ENCODE peak calls at places on chromosomes 1 and 21, in ten cellular contexts. One of them, this sample, is unnamed.

GRCh38 chr1:19557609-19558051 is 72.3 kb upstream of the CAPZB start:
- DNase-seq in naive B cell: no peak
- DNase-seq in stimulated activated CD8-positive, alpha-beta memory T cell treated with anti-CD3 and anti-CD28 coated beads, Interleukin-15, amount 100 ng/mL, for 1 hour: no peak
- DNase-seq in GM20000: no peak
- DNase-seq in EL: peak
- DNase-seq in stimulated activated CD4-positive, alpha-beta T cell treated with anti-CD3 and anti-CD28 coated beads, Interleukin-1b, Interleukin-23, amount 100 ng/mL, for 4 hours: no peak
- DNase-seq in Kasumi-1: no peak
- DNase-seq in GDM1: no peak
- DNase-seq in ACHN: no peak
- DNase-seq in natural killer cell treated with Interleukin-12 subunit alpha and Interleukin-12 subunit beta and Interleukin-15 and Interleukin-18, amount 100 ng/mL, for 72 hours: no peak
- DNase-seq in this sample: peak

GRCh38 chr1:2911391-2912178 is 109.7 kb upstream of the ACTRT2 start:
- DNase-seq in naive B cell: no peak
- DNase-seq in stimulated activated CD8-positive, alpha-beta memory T cell treated with anti-CD3 and anti-CD28 coated beads, Interleukin-15, amount 100 ng/mL, for 1 hour: no peak
- DNase-seq in GM20000: no peak
- DNase-seq in EL: no peak
- DNase-seq in stimulated activated CD4-positive, alpha-beta T cell treated with anti-CD3 and anti-CD28 coated beads, Interleukin-1b, Interleukin-23, amount 100 ng/mL, for 4 hours: no peak
- DNase-seq in Kasumi-1: no peak
- DNase-seq in GDM1: no peak
- DNase-seq in ACHN: no peak
- DNase-seq in natural killer cell treated with Interleukin-12 subunit alpha and Interleukin-12 subunit beta and Interleukin-15 and Interleukin-18, amount 100 ng/mL, for 72 hours: no peak
- DNase-seq in this sample: no peak

GRCh38 chr1:3817821-3818597 is 21.7 kb upstream of the LRRC47 start:
- DNase-seq in naive B cell: no peak
- DNase-seq in stimulated activated CD8-positive, alpha-beta memory T cell treated with anti-CD3 and anti-CD28 coated beads, Interleukin-15, amount 100 ng/mL, for 1 hour: no peak
- DNase-seq in GM20000: no peak
- DNase-seq in EL: no peak
- DNase-seq in stimulated activated CD4-positive, alpha-beta T cell treated with anti-CD3 and anti-CD28 coated beads, Interleukin-1b, Interleukin-23, amount 100 ng/mL, for 4 hours: no peak
- DNase-seq in Kasumi-1: no peak
- DNase-seq in GDM1: no peak
- DNase-seq in ACHN: no peak
- DNase-seq in natural killer cell treated with Interleukin-12 subunit alpha and Interleukin-12 subunit beta and Interleukin-15 and Interleukin-18, amount 100 ng/mL, for 72 hours: no peak
- DNase-seq in this sample: no peak

GRCh38 chr1:212916395-212917133 is 33.8 kb upstream of the VASH2 start:
- DNase-seq in naive B cell: no peak
- DNase-seq in stimulated activated CD8-positive, alpha-beta memory T cell treated with anti-CD3 and anti-CD28 coated beads, Interleukin-15, amount 100 ng/mL, for 1 hour: no peak
- DNase-seq in GM20000: peak
- DNase-seq in EL: no peak
- DNase-seq in stimulated activated CD4-positive, alpha-beta T cell treated with anti-CD3 and anti-CD28 coated beads, Interleukin-1b, Interleukin-23, amount 100 ng/mL, for 4 hours: no peak
- DNase-seq in Kasumi-1: peak
- DNase-seq in GDM1: peak
- DNase-seq in ACHN: no peak
- DNase-seq in natural killer cell treated with Interleukin-12 subunit alpha and Interleukin-12 subunit beta and Interleukin-15 and Interleukin-18, amount 100 ng/mL, for 72 hours: no peak
- DNase-seq in this sample: no peak

GRCh38 chr1:172143384-172144025 is 277.0 kb upstream of the C1orf105 start:
- DNase-seq in naive B cell: no peak
- DNase-seq in stimulated activated CD8-positive, alpha-beta memory T cell treated with anti-CD3 and anti-CD28 coated beads, Interleukin-15, amount 100 ng/mL, for 1 hour: no peak
- DNase-seq in GM20000: no peak
- DNase-seq in EL: peak
- DNase-seq in stimulated activated CD4-positive, alpha-beta T cell treated with anti-CD3 and anti-CD28 coated beads, Interleukin-1b, Interleukin-23, amount 100 ng/mL, for 4 hours: no peak
- DNase-seq in Kasumi-1: no peak
- DNase-seq in GDM1: no peak
- DNase-seq in ACHN: no peak
- DNase-seq in natural killer cell treated with Interleukin-12 subunit alpha and Interleukin-12 subunit beta and Interleukin-15 and Interleukin-18, amount 100 ng/mL, for 72 hours: no peak
- DNase-seq in this sample: no peak

GRCh38 chr1:37989381-37989930 is 366 bp downstream of the SF3A3 start:
- DNase-seq in naive B cell: no peak
- DNase-seq in stimulated activated CD8-positive, alpha-beta memory T cell treated with anti-CD3 and anti-CD28 coated beads, Interleukin-15, amount 100 ng/mL, for 1 hour: no peak
- DNase-seq in GM20000: peak
- DNase-seq in EL: peak
- DNase-seq in stimulated activated CD4-positive, alpha-beta T cell treated with anti-CD3 and anti-CD28 coated beads, Interleukin-1b, Interleukin-23, amount 100 ng/mL, for 4 hours: no peak
- DNase-seq in Kasumi-1: peak
- DNase-seq in GDM1: no peak
- DNase-seq in ACHN: peak
- DNase-seq in natural killer cell treated with Interleukin-12 subunit alpha and Interleukin-12 subunit beta and Interleukin-15 and Interleukin-18, amount 100 ng/mL, for 72 hours: no peak
- DNase-seq in this sample: no peak

GRCh38 chr1:169741666-169742394 is 8.0 kb upstream of the SELE start:
- DNase-seq in naive B cell: no peak
- DNase-seq in stimulated activated CD8-positive, alpha-beta memory T cell treated with anti-CD3 and anti-CD28 coated beads, Interleukin-15, amount 100 ng/mL, for 1 hour: no peak
- DNase-seq in GM20000: no peak
- DNase-seq in EL: peak
- DNase-seq in stimulated activated CD4-positive, alpha-beta T cell treated with anti-CD3 and anti-CD28 coated beads, Interleukin-1b, Interleukin-23, amount 100 ng/mL, for 4 hours: no peak
- DNase-seq in Kasumi-1: no peak
- DNase-seq in GDM1: no peak
- DNase-seq in ACHN: peak
- DNase-seq in natural killer cell treated with Interleukin-12 subunit alpha and Interleukin-12 subunit beta and Interleukin-15 and Interleukin-18, amount 100 ng/mL, for 72 hours: no peak
- DNase-seq in this sample: no peak

GRCh38 chr1:204545202-204545601 is 29.0 kb downstream of the MDM4 start:
- DNase-seq in naive B cell: no peak
- DNase-seq in stimulated activated CD8-positive, alpha-beta memory T cell treated with anti-CD3 and anti-CD28 coated beads, Interleukin-15, amount 100 ng/mL, for 1 hour: no peak
- DNase-seq in GM20000: no peak
- DNase-seq in EL: peak
- DNase-seq in stimulated activated CD4-positive, alpha-beta T cell treated with anti-CD3 and anti-CD28 coated beads, Interleukin-1b, Interleukin-23, amount 100 ng/mL, for 4 hours: no peak
- DNase-seq in Kasumi-1: no peak
- DNase-seq in GDM1: no peak
- DNase-seq in ACHN: no peak
- DNase-seq in natural killer cell treated with Interleukin-12 subunit alpha and Interleukin-12 subunit beta and Interleukin-15 and Interleukin-18, amount 100 ng/mL, for 72 hours: no peak
- DNase-seq in this sample: peak

GRCh38 chr1:76162254-76162653 is 87.7 kb downstream of the ST6GALNAC3 start:
- DNase-seq in naive B cell: no peak
- DNase-seq in stimulated activated CD8-positive, alpha-beta memory T cell treated with anti-CD3 and anti-CD28 coated beads, Interleukin-15, amount 100 ng/mL, for 1 hour: no peak
- DNase-seq in GM20000: no peak
- DNase-seq in EL: no peak
- DNase-seq in stimulated activated CD4-positive, alpha-beta T cell treated with anti-CD3 and anti-CD28 coated beads, Interleukin-1b, Interleukin-23, amount 100 ng/mL, for 4 hours: no peak
- DNase-seq in Kasumi-1: no peak
- DNase-seq in GDM1: no peak
- DNase-seq in ACHN: no peak
- DNase-seq in natural killer cell treated with Interleukin-12 subunit alpha and Interleukin-12 subunit beta and Interleukin-15 and Interleukin-18, amount 100 ng/mL, for 72 hours: no peak
- DNase-seq in this sample: no peak

GRCh38 chr1:59631561-59631960 is 183.2 kb upstream of the HOOK1 start:
- DNase-seq in naive B cell: no peak
- DNase-seq in stimulated activated CD8-positive, alpha-beta memory T cell treated with anti-CD3 and anti-CD28 coated beads, Interleukin-15, amount 100 ng/mL, for 1 hour: no peak
- DNase-seq in GM20000: no peak
- DNase-seq in EL: no peak
- DNase-seq in stimulated activated CD4-positive, alpha-beta T cell treated with anti-CD3 and anti-CD28 coated beads, Interleukin-1b, Interleukin-23, amount 100 ng/mL, for 4 hours: no peak
- DNase-seq in Kasumi-1: no peak
- DNase-seq in GDM1: no peak
- DNase-seq in ACHN: no peak
- DNase-seq in natural killer cell treated with Interleukin-12 subunit alpha and Interleukin-12 subunit beta and Interleukin-15 and Interleukin-18, amount 100 ng/mL, for 72 hours: no peak
- DNase-seq in this sample: no peak

GRCh38 chr1:51567653-51568052 is 48.6 kb upstream of the EPS15 start:
- DNase-seq in naive B cell: no peak
- DNase-seq in stimulated activated CD8-positive, alpha-beta memory T cell treated with anti-CD3 and anti-CD28 coated beads, Interleukin-15, amount 100 ng/mL, for 1 hour: no peak
- DNase-seq in GM20000: no peak
- DNase-seq in EL: peak
- DNase-seq in stimulated activated CD4-positive, alpha-beta T cell treated with anti-CD3 and anti-CD28 coated beads, Interleukin-1b, Interleukin-23, amount 100 ng/mL, for 4 hours: no peak
- DNase-seq in Kasumi-1: no peak
- DNase-seq in GDM1: no peak
- DNase-seq in ACHN: no peak
- DNase-seq in natural killer cell treated with Interleukin-12 subunit alpha and Interleukin-12 subunit beta and Interleukin-15 and Interleukin-18, amount 100 ng/mL, for 72 hours: no peak
- DNase-seq in this sample: no peak

GRCh38 chr1:25433389-25434186 is 2.9 kb downstream of the MACO1 start:
- DNase-seq in naive B cell: no peak
- DNase-seq in stimulated activated CD8-positive, alpha-beta memory T cell treated with anti-CD3 and anti-CD28 coated beads, Interleukin-15, amount 100 ng/mL, for 1 hour: no peak
- DNase-seq in GM20000: no peak
- DNase-seq in EL: no peak
- DNase-seq in stimulated activated CD4-positive, alpha-beta T cell treated with anti-CD3 and anti-CD28 coated beads, Interleukin-1b, Interleukin-23, amount 100 ng/mL, for 4 hours: no peak
- DNase-seq in Kasumi-1: no peak
- DNase-seq in GDM1: no peak
- DNase-seq in ACHN: no peak
- DNase-seq in natural killer cell treated with Interleukin-12 subunit alpha and Interleukin-12 subunit beta and Interleukin-15 and Interleukin-18, amount 100 ng/mL, for 72 hours: no peak
- DNase-seq in this sample: no peak

GRCh38 chr21:15441060-15441493 is 288.7 kb upstream of the USP25 start:
- DNase-seq in naive B cell: no peak
- DNase-seq in stimulated activated CD8-positive, alpha-beta memory T cell treated with anti-CD3 and anti-CD28 coated beads, Interleukin-15, amount 100 ng/mL, for 1 hour: no peak
- DNase-seq in GM20000: no peak
- DNase-seq in EL: no peak
- DNase-seq in stimulated activated CD4-positive, alpha-beta T cell treated with anti-CD3 and anti-CD28 coated beads, Interleukin-1b, Interleukin-23, amount 100 ng/mL, for 4 hours: no peak
- DNase-seq in Kasumi-1: no peak
- DNase-seq in GDM1: no peak
- DNase-seq in ACHN: no peak
- DNase-seq in natural killer cell treated with Interleukin-12 subunit alpha and Interleukin-12 subunit beta and Interleukin-15 and Interleukin-18, amount 100 ng/mL, for 72 hours: no peak
- DNase-seq in this sample: no peak

GRCh38 chr1:11703357-11704225 is 12.1 kb downstream of the DRAXIN start:
- DNase-seq in naive B cell: no peak
- DNase-seq in stimulated activated CD8-positive, alpha-beta memory T cell treated with anti-CD3 and anti-CD28 coated beads, Interleukin-15, amount 100 ng/mL, for 1 hour: no peak
- DNase-seq in GM20000: peak
- DNase-seq in EL: no peak
- DNase-seq in stimulated activated CD4-positive, alpha-beta T cell treated with anti-CD3 and anti-CD28 coated beads, Interleukin-1b, Interleukin-23, amount 100 ng/mL, for 4 hours: no peak
- DNase-seq in Kasumi-1: no peak
- DNase-seq in GDM1: no peak
- DNase-seq in ACHN: no peak
- DNase-seq in natural killer cell treated with Interleukin-12 subunit alpha and Interleukin-12 subunit beta and Interleukin-15 and Interleukin-18, amount 100 ng/mL, for 72 hours: no peak
- DNase-seq in this sample: no peak

GRCh38 chr21:34992736-34993135 is 56.4 kb downstream of the RUNX1 start:
- DNase-seq in naive B cell: no peak
- DNase-seq in stimulated activated CD8-positive, alpha-beta memory T cell treated with anti-CD3 and anti-CD28 coated beads, Interleukin-15, amount 100 ng/mL, for 1 hour: no peak
- DNase-seq in GM20000: no peak
- DNase-seq in EL: no peak
- DNase-seq in stimulated activated CD4-positive, alpha-beta T cell treated with anti-CD3 and anti-CD28 coated beads, Interleukin-1b, Interleukin-23, amount 100 ng/mL, for 4 hours: no peak
- DNase-seq in Kasumi-1: no peak
- DNase-seq in GDM1: no peak
- DNase-seq in ACHN: peak
- DNase-seq in natural killer cell treated with Interleukin-12 subunit alpha and Interleukin-12 subunit beta and Interleukin-15 and Interleukin-18, amount 100 ng/mL, for 72 hours: no peak
- DNase-seq in this sample: no peak

GRCh38 chr1:203026666-203027663 is 674 bp downstream of the PPFIA4 start:
- DNase-seq in naive B cell: no peak
- DNase-seq in stimulated activated CD8-positive, alpha-beta memory T cell treated with anti-CD3 and anti-CD28 coated beads, Interleukin-15, amount 100 ng/mL, for 1 hour: no peak
- DNase-seq in GM20000: peak
- DNase-seq in EL: no peak
- DNase-seq in stimulated activated CD4-positive, alpha-beta T cell treated with anti-CD3 and anti-CD28 coated beads, Interleukin-1b, Interleukin-23, amount 100 ng/mL, for 4 hours: no peak
- DNase-seq in Kasumi-1: no peak
- DNase-seq in GDM1: no peak
- DNase-seq in ACHN: no peak
- DNase-seq in natural killer cell treated with Interleukin-12 subunit alpha and Interleukin-12 subunit beta and Interleukin-15 and Interleukin-18, amount 100 ng/mL, for 72 hours: no peak
- DNase-seq in this sample: no peak

GRCh38 chr1:28565040-28565439 is 12.2 kb downstream of the TRNAU1AP start:
- DNase-seq in naive B cell: no peak
- DNase-seq in stimulated activated CD8-positive, alpha-beta memory T cell treated with anti-CD3 and anti-CD28 coated beads, Interleukin-15, amount 100 ng/mL, for 1 hour: no peak
- DNase-seq in GM20000: no peak
- DNase-seq in EL: no peak
- DNase-seq in stimulated activated CD4-positive, alpha-beta T cell treated with anti-CD3 and anti-CD28 coated beads, Interleukin-1b, Interleukin-23, amount 100 ng/mL, for 4 hours: no peak
- DNase-seq in Kasumi-1: no peak
- DNase-seq in GDM1: no peak
- DNase-seq in ACHN: no peak
- DNase-seq in natural killer cell treated with Interleukin-12 subunit alpha and Interleukin-12 subunit beta and Interleukin-15 and Interleukin-18, amount 100 ng/mL, for 72 hours: no peak
- DNase-seq in this sample: no peak

GRCh38 chr1:150187560-150187931 is 37.8 kb downstream of the PLEKHO1 start:
- DNase-seq in naive B cell: no peak
- DNase-seq in stimulated activated CD8-positive, alpha-beta memory T cell treated with anti-CD3 and anti-CD28 coated beads, Interleukin-15, amount 100 ng/mL, for 1 hour: no peak
- DNase-seq in GM20000: no peak
- DNase-seq in EL: no peak
- DNase-seq in stimulated activated CD4-positive, alpha-beta T cell treated with anti-CD3 and anti-CD28 coated beads, Interleukin-1b, Interleukin-23, amount 100 ng/mL, for 4 hours: no peak
- DNase-seq in Kasumi-1: no peak
- DNase-seq in GDM1: no peak
- DNase-seq in ACHN: no peak
- DNase-seq in natural killer cell treated with Interleukin-12 subunit alpha and Interleukin-12 subunit beta and Interleukin-15 and Interleukin-18, amount 100 ng/mL, for 72 hours: no peak
- DNase-seq in this sample: no peak

GRCh38 chr1:84603941-84604830 is 29.9 kb upstream of the CTBS start:
- DNase-seq in naive B cell: no peak
- DNase-seq in stimulated activated CD8-positive, alpha-beta memory T cell treated with anti-CD3 and anti-CD28 coated beads, Interleukin-15, amount 100 ng/mL, for 1 hour: no peak
- DNase-seq in GM20000: no peak
- DNase-seq in EL: peak
- DNase-seq in stimulated activated CD4-positive, alpha-beta T cell treated with anti-CD3 and anti-CD28 coated beads, Interleukin-1b, Interleukin-23, amount 100 ng/mL, for 4 hours: no peak
- DNase-seq in Kasumi-1: no peak
- DNase-seq in GDM1: no peak
- DNase-seq in ACHN: no peak
- DNase-seq in natural killer cell treated with Interleukin-12 subunit alpha and Interleukin-12 subunit beta and Interleukin-15 and Interleukin-18, amount 100 ng/mL, for 72 hours: no peak
- DNase-seq in this sample: peak

GRCh38 chr1:108200627-108201106 is 524 bp upstream of the SLC25A24 start:
- DNase-seq in naive B cell: peak
- DNase-seq in stimulated activated CD8-positive, alpha-beta memory T cell treated with anti-CD3 and anti-CD28 coated beads, Interleukin-15, amount 100 ng/mL, for 1 hour: peak
- DNase-seq in GM20000: peak
- DNase-seq in EL: peak
- DNase-seq in stimulated activated CD4-positive, alpha-beta T cell treated with anti-CD3 and anti-CD28 coated beads, Interleukin-1b, Interleukin-23, amount 100 ng/mL, for 4 hours: no peak
- DNase-seq in Kasumi-1: peak
- DNase-seq in GDM1: no peak
- DNase-seq in ACHN: peak
- DNase-seq in natural killer cell treated with Interleukin-12 subunit alpha and Interleukin-12 subunit beta and Interleukin-15 and Interleukin-18, amount 100 ng/mL, for 72 hours: no peak
- DNase-seq in this sample: peak

This sample was measured in trophoblast cell.